ENCODE peak calls at places on chromosomes 3 and 15, in four cellular contexts. K is lower leg skin, Q is mammary epithelial cell, H is foreskin fibroblast. C is an unnamed sample.

GRCh38 chr3:178436773-178437172 is 99.5 kb upstream of the KCNMB2 start:
- DNase-seq in H (peak), K (no peak), Q (no peak), C (no peak)

GRCh38 chr15:67880651-67881182 is 40.9 kb upstream of the RNU6-1 start:
- DNase-seq in Q (peak), K (peak), H (no peak), C (no peak)

GRCh38 chr3:158743664-158744566 is 11.7 kb upstream of the RARRES1 start:
- DNase-seq in Q (peak), K (no peak), H (no peak), C (no peak)

GRCh38 chr3:126498936-126499335 is 18.6 kb downstream of the UROC1 start:
- DNase-seq in Q (no peak), H (no peak), K (no peak), C (no peak)

GRCh38 chr3:156553705-156554356 is 1.1 kb downstream of the SSR3 start:
- DNase-seq in Q (peak), K (no peak), H (peak), C (no peak)

GRCh38 chr3:61530355-61530754 is 31.0 kb upstream of the PTPRG start:
- DNase-seq in Q (peak), H (peak), K (no peak), C (no peak)

GRCh38 chr3:31993843-31994242 is 12.3 kb downstream of the ZNF860 start:
- DNase-seq in Q (no peak), K (no peak), H (no peak), C (no peak)

GRCh38 chr3:71838406-71838805 is 53.5 kb upstream of the PROK2 start:
- DNase-seq in K (no peak), Q (no peak), H (no peak), C (no peak)

GRCh38 chr3:188286087-188286513 is 132.1 kb downstream of the LPP start:
- DNase-seq in K (peak), Q (peak), H (peak), C (no peak)

GRCh38 chr3:152909180-152909883 is 74.4 kb downstream of the P2RY1 start:
- DNase-seq in Q (no peak), H (no peak), K (no peak), C (no peak)

GRCh38 chr3:100893590-100893989 is 99.6 kb downstream of the ABI3BP start:
- DNase-seq in H (peak), K (no peak), Q (peak), C (no peak)

GRCh38 chr15:70781236-70781635 is 17.9 kb upstream of the UACA start:
- DNase-seq in K (no peak), H (no peak), Q (peak), C (no peak)

GRCh38 chr15:57026016-57026602 is 107.7 kb downstream of the TCF12 start:
- DNase-seq in K (no peak), Q (no peak), H (no peak), C (no peak)

GRCh38 chr3:108914774-108915641 is 38.7 kb downstream of the GUCA1C start:
- DNase-seq in H (peak), Q (peak), K (no peak), C (no peak)

GRCh38 chr15:48292458-48292857 is 38.8 kb upstream of the DUT start:
- DNase-seq in H (no peak), K (no peak), Q (no peak), C (no peak)

GRCh38 chr15:77034620-77035467 is 36.1 kb downstream of the TSPAN3 start:
- DNase-seq in K (peak), Q (no peak), H (no peak), C (no peak)

GRCh38 chr3:6025032-6025431 is 835.9 kb upstream of the GRM7 start:
- DNase-seq in Q (no peak), K (no peak), H (no peak), C (no peak)

GRCh38 chr3:191966556-191966955 is 505.6 kb downstream of the PYDC2 start:
- DNase-seq in Q (no peak), K (no peak), H (no peak), C (no peak)

GRCh38 chr15:63090502-63091286 is 31.0 kb upstream of the LACTB start:
- DNase-seq in H (no peak), K (peak), Q (no peak), C (no peak)

GRCh38 chr3:110871869-110872268 is 199.7 kb upstream of the NECTIN3 start:
- DNase-seq in H (no peak), Q (no peak), K (no peak), C (no peak)

GRCh38 chr3:174821477-174821876 is 37.7 kb upstream of the NAALADL2 start:
- DNase-seq in Q (no peak), K (no peak), H (no peak), C (no peak)

GRCh38 chr3:108100906-108101305 is 10.1 kb upstream of the CD47 start:
- DNase-seq in Q (no peak), H (no peak), K (no peak), C (no peak)

GRCh38 chr3:129654126-129654525 is 47.6 kb upstream of the PLXND1 start:
- DNase-seq in Q (no peak), K (no peak), H (peak), C (no peak)

GRCh38 chr3:158532099-158532734 is 38.8 kb upstream of the MLF1 start:
- DNase-seq in K (no peak), H (peak), Q (peak), C (no peak)

GRCh38 chr3:71846189-71846588 is 61.2 kb upstream of the PROK2 start:
- DNase-seq in K (no peak), H (no peak), Q (peak), C (peak)

GRCh38 chr3:188972313-188972712 is 199.5 kb upstream of the TPRG1 start:
- DNase-seq in Q (no peak), K (no peak), H (no peak), C (no peak)

GRCh38 chr3:176953106-176954080 is 243.9 kb downstream of the TBL1XR1 start:
- DNase-seq in H (no peak), K (no peak), Q (no peak), C (no peak)

GRCh38 chr15:26970712-26971210 is at the start of gene GABRG3:
- DNase-seq in Q (no peak), H (no peak), K (no peak), C (no peak)

GRCh38 chr3:111803123-111803593 is 55.9 kb upstream of the PHLDB2 start:
- DNase-seq in Q (peak), K (peak), H (peak), C (no peak)

GRCh38 chr15:68106656-68107055 is 52.5 kb downstream of the PIAS1 start:
- DNase-seq in Q (no peak), K (no peak), H (no peak), C (no peak)

GRCh38 chr3:126541628-126542339 is 16.9 kb downstream of the C3orf22 start:
- DNase-seq in K (peak), H (no peak), Q (no peak), C (no peak)

GRCh38 chr3:10834951-10835350 is 18.9 kb downstream of the SLC6A11 start:
- DNase-seq in H (no peak), K (peak), Q (no peak), C (no peak)

GRCh38 chr3:10833855-10834414 is 17.9 kb downstream of the SLC6A11 start:
- DNase-seq in Q (no peak), K (no peak), H (no peak), C (no peak)

GRCh38 chr3:10836676-10837075 is 20.6 kb downstream of the SLC6A11 start:
- DNase-seq in K (no peak), H (no peak), Q (no peak), C (no peak)

GRCh38 chr3:10837849-10838248 is 21.8 kb downstream of the SLC6A11 start:
- DNase-seq in H (no peak), Q (no peak), K (no peak), C (no peak)

GRCh38 chr3:10835406-10835805 is 19.4 kb downstream of the SLC6A11 start:
- DNase-seq in H (no peak), K (no peak), Q (no peak), C (no peak)
- TF ChIP-seq CTCF in H (no peak), K (no peak), Q (no peak), C (peak)

GRCh38 chr3:149212386-149212785 is 9.2 kb downstream of the CP start:
- DNase-seq in Q (no peak), H (no peak), K (no peak), C (no peak)
- TF ChIP-seq CTCF in Q (no peak), H (no peak), K (no peak), C (no peak)

DNA sequence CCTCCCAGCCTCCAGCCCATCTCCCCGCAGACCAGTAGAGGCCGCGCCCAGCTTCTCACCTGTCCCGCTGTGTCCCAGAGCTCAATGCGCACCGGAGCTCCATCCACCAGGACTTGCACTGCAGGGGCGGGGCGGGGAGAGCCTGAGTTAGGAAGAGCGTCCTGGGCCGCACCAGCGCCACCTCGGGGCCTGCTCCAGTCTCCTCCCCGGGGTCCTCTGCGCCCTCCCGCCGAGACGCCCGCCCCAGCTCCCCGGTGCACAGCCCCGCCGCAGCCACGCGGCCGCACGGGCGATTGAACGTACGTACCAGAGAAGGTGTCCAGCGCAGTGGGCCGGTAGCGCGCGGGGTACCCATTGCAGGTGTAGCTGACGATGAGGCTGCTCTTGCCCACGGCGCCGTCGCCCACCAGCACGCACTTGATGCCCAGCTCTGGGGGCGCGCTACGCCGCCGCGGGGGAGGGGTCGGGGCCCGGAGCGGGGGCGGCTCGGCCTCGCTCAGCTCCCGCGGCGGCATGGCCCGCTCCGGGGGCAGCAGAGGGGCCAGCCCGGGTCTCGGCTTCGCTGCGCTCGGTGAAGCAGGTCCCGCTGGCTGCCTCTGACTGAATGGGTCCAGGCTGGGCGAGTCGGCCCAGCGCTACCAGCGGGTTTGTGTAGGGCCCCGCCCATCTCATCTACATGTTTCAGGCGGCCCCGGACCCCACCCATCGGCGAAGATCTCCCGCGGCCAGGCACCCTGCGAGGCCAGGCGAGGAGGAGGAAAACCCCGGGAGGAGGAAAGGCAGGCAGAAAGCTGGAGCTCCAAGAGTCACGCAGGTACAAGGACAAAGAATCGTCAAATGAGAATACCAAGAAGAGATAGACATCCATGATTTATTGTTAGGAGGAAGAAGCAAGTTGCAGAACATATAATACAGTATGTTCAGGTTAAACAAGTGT is at the start of gene RHOV:
- DNase-seq in H (no peak), K (peak), Q (peak), C (peak)
- TF ChIP-seq CTCF in H (peak), K (no peak), Q (peak), C (peak)

GRCh38 chr3:149886957-149887356 is 73.9 kb downstream of the RNF13 start:
- DNase-seq in H (no peak), Q (no peak), K (no peak), C (no peak)
- TF ChIP-seq CTCF in H (no peak), Q (no peak), K (no peak), C (no peak)

GRCh38 chr15:99424131-99424571 is 141.6 kb upstream of the MEF2A start:
- DNase-seq in K (peak), Q (no peak), H (no peak), C (no peak)

GRCh38 chr15:99426431-99427105 is 139.2 kb upstream of the MEF2A start:
- DNase-seq in K (peak), H (no peak), Q (no peak), C (no peak)

GRCh38 chr15:99427210-99427609 is 138.6 kb upstream of the MEF2A start:
- DNase-seq in H (no peak), K (peak), Q (no peak), C (no peak)

GRCh38 chr15:99424978-99425665 is 140.7 kb upstream of the MEF2A start:
- DNase-seq in Q (peak), H (peak), K (peak), C (no peak)

GRCh38 chr15:99425666-99426301 is 140.0 kb upstream of the MEF2A start:
- DNase-seq in H (no peak), Q (peak), K (no peak), C (no peak)
- TF ChIP-seq CTCF in H (no peak), Q (peak), K (no peak), C (no peak)

GRCh38 chr3:9078561-9079240 is 115.4 kb upstream of the RAD18 start:
- DNase-seq in K (peak), Q (no peak), H (no peak), C (no peak)
- TF ChIP-seq CTCF in K (no peak), Q (peak), H (no peak), C (no peak)

GRCh38 chr15:41894251-41894790 is 468 bp upstream of the SPTBN5 start:
- DNase-seq in Q (no peak), K (no peak), H (no peak), C (no peak)

GRCh38 chr15:41895957-41896356 is 2.1 kb upstream of the SPTBN5 start:
- DNase-seq in K (no peak), Q (no peak), H (no peak), C (no peak)

GRCh38 chr15:41895491-41895890 is 1.6 kb upstream of the SPTBN5 start:
- DNase-seq in H (no peak), K (no peak), Q (no peak), C (no peak)

GRCh38 chr15:41893422-41894250 is at the start of gene SPTBN5:
- DNase-seq in Q (peak), H (no peak), K (no peak), C (no peak)

DNA sequence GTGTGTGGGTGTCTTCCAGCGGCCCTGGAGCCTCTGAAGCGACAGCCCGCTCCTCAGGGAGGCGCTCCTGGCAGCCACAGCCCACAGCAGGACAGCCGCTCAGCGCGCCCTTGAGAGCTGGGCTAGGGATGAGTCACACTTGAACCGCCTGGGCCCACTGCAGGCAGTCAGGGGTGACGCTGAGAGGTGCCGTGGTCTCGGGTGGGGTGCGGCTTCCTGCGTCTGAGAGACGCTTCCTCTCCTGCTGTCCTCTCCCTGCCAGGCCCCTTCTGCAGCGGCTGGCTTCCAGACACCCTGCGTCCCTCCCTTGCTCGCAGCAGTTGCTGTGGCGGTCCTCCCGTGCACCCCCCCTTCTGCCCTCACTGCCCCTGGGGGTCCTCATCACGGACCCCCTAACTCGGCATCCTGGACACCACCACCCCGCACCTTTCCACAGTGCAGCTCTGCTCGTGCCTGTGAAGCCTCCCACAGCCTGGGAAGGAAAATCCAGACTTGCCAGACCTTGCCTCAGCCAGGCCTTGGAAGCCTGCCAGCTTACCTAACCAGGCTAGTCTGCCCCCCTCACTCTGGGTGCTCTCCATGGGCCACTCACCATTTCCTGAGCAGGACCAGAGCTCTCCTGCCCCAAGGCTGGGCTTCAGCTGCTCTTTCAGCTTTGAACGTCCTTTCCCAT is 1.1 kb upstream of the SPTBN5 start:
- DNase-seq in Q (peak), K (peak), H (peak), C (no peak)
- TF ChIP-seq CTCF in Q (peak), K (no peak), H (no peak), C (no peak)

DNA sequence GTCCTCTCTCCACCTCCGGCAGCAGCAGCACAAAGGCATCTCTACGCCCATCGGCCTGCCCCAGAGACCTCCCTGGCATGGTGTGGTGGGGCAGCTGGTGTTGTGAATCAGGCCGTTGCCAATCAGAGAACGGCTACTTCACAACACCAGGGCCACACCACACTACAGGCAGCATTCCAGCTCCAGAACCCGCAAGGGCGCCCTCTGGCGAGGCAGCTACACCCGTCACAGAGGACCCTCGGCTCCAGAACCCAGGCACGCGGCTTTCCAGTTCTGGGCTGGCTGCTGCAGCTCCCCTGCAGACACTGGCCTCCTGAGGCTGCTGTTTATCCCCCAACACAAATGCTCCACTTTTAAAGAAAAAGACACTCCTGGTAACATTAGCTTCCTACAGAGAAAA is 127.5 kb upstream of the TOPAZ1 start:
- DNase-seq in H (no peak), Q (no peak), K (no peak), C (no peak)
- TF ChIP-seq CTCF in H (peak), Q (no peak), K (no peak), C (no peak)

GRCh38 chr3:38147434-38147833 is 9.0 kb downstream of the MYD88 start:
- DNase-seq in Q (no peak), H (no peak), K (no peak), C (no peak)
- TF ChIP-seq CTCF in Q (no peak), H (no peak), K (no peak), C (no peak)